ENCODE peak calls at places on chromosomes 12 and 14, in six cellular contexts. Z, T, Y, P, C and W are unnamed samples.
A peak's percentile ranks its signal among the peaks of the same experiment; 100 is the strongest.

GRCh38 chr12:18383203-18383602 is 121.9 kb downstream of the PIK3C2G start:
- DNase-seq in Z (no peak), T (peak; percentile 32), Y (peak; percentile 79), P (no peak), C (no peak), W (peak; percentile 79)

GRCh38 chr12:93373847-93374723 is 3.6 kb upstream of the NUDT4 start:
- DNase-seq in Z (no peak), T (no peak), Y (no peak), P (no peak), C (no peak), W (no peak)

GRCh38 chr12:40560848-40561247 is 131.4 kb upstream of the CNTN1 start:
- DNase-seq in Z (no peak), T (no peak), Y (no peak), P (no peak), C (no peak), W (no peak)

GRCh38 chr14:105486974-105487448 is 325 bp downstream of the CRIP1 start:
- DNase-seq in Z (no peak), T (no peak), Y (no peak), P (no peak), C (peak; percentile 81), W (no peak)

GRCh38 chr14:101019541-101019940 is 116.0 kb upstream of the RTL1 start:
- DNase-seq in Z (no peak), T (no peak), Y (no peak), P (no peak), C (no peak), W (no peak)

GRCh38 chr12:9925746-9926393 is 6.3 kb downstream of the CLEC2A start:
- DNase-seq in Z (peak; percentile 24), T (peak; percentile 18), Y (peak; percentile 57), P (no peak), C (no peak), W (peak; percentile 59)

GRCh38 chr12:3869860-3870259 is 3.3 kb downstream of the PARP11 start:
- DNase-seq in Z (no peak), T (no peak), Y (no peak), P (no peak), C (no peak), W (no peak)

GRCh38 chr12:57896437-57897201 is 44.7 kb upstream of the ATP23 start:
- DNase-seq in Z (no peak), T (peak; percentile 62), Y (no peak), P (peak; percentile 88), C (peak; percentile 78), W (peak; percentile 86)

GRCh38 chr14:22200977-22201605 is 387.9 kb downstream of the DAD1 start:
- DNase-seq in Z (peak; percentile 46), T (peak; percentile 16), Y (peak; percentile 81), P (no peak), C (no peak), W (peak; percentile 79)

GRCh38 chr14:31768355-31768754 is 207.2 kb downstream of the NUBPL start:
- DNase-seq in Z (no peak), T (no peak), Y (no peak), P (no peak), C (no peak), W (no peak)

GRCh38 chr12:116121453-116121871 is 156.0 kb downstream of the MED13L start:
- DNase-seq in Z (no peak), T (no peak), Y (no peak), P (no peak), C (no peak), W (no peak)

GRCh38 chr14:26709019-26709418 is 111.2 kb upstream of the NOVA1 start:
- DNase-seq in Z (no peak), T (no peak), Y (peak; percentile 65), P (no peak), C (no peak), W (peak; percentile 75)

GRCh38 chr12:130675791-130676190 is 40.3 kb downstream of the RIMBP2 start:
- DNase-seq in Z (no peak), T (no peak), Y (no peak), P (no peak), C (no peak), W (no peak)

GRCh38 chr14:51261151-51261550 is 21.1 kb downstream of the TMX1 start:
- DNase-seq in Z (no peak), T (no peak), Y (no peak), P (no peak), C (no peak), W (no peak)

GRCh38 chr14:24297190-24297964 is 2.2 kb downstream of the DHRS1 start:
- DNase-seq in Z (no peak), T (peak; percentile 62), Y (peak; percentile 76), P (no peak), C (no peak), W (peak; percentile 45)

GRCh38 chr14:25111061-25111601 is 61.2 kb upstream of the STXBP6 start:
- DNase-seq in Z (no peak), T (no peak), Y (no peak), P (no peak), C (no peak), W (peak; percentile 25)

GRCh38 chr12:42143401-42144173 is 1.1 kb downstream of the GXYLT1 start:
- DNase-seq in Z (no peak), T (no peak), Y (peak; percentile 35), P (no peak), C (no peak), W (peak; percentile 35)

GRCh38 chr12:77231548-77231947 is 166.2 kb upstream of the E2F7 start:
- DNase-seq in Z (no peak), T (no peak), Y (no peak), P (peak; percentile 89), C (peak; percentile 64), W (peak; percentile 88)

GRCh38 chr12:22173154-22173553 is 127.1 kb downstream of the CMAS start:
- DNase-seq in Z (no peak), T (peak; percentile 3), Y (no peak), P (no peak), C (no peak), W (peak; percentile 3)

GRCh38 chr12:99960312-99960711 is 24.4 kb downstream of the ANKS1B start:
- DNase-seq in Z (no peak), T (no peak), Y (peak; percentile 46), P (no peak), C (no peak), W (no peak)

GRCh38 chr12:89166525-89166934 is 185.8 kb downstream of the DUSP6 start:
- DNase-seq in Z (no peak), T (no peak), Y (peak; percentile 53), P (no peak), C (no peak), W (no peak)

GRCh38 chr14:51638071-51638944 is 13.4 kb upstream of the FRMD6 start:
- DNase-seq in Z (no peak), T (peak; percentile 68), Y (no peak), P (no peak), C (no peak), W (peak; percentile 43)

GRCh38 chr14:35789651-35790050 is 19.4 kb downstream of the RALGAPA1 start:
- DNase-seq in Z (no peak), T (no peak), Y (no peak), P (no peak), C (no peak), W (no peak)

GRCh38 chr14:37124617-37125016 is 47.8 kb downstream of the SLC25A21 start:
- DNase-seq in Z (no peak), T (no peak), Y (peak; percentile 47), P (no peak), C (no peak), W (peak; percentile 63)

GRCh38 chr12:111219440-111219839 is 149.5 kb downstream of the PHETA1 start:
- DNase-seq in Z (no peak), T (no peak), Y (no peak), P (no peak), C (no peak), W (no peak)

GRCh38 chr14:69719501-69719951 is 47.4 kb upstream of the SRSF5 start:
- DNase-seq in Z (no peak), T (no peak), Y (no peak), P (no peak), C (peak; percentile 59), W (peak; percentile 71)

GRCh38 chr12:115002434-115002833 is 318.5 kb upstream of the TBX3 start:
- DNase-seq in Z (no peak), T (no peak), Y (no peak), P (no peak), C (no peak), W (no peak)

GRCh38 chr12:13038491-13039161 is 5.6 kb upstream of the FAM234B start:
- DNase-seq in Z (no peak), T (no peak), Y (no peak), P (no peak), C (no peak), W (no peak)
- H3K27ac ChIP-seq in Z (no peak overlapping the region), T (no peak overlapping the region), Y (no peak overlapping the region), P (no peak overlapping the region), C (no peak overlapping the region), W (no peak overlapping the region)

DNA sequence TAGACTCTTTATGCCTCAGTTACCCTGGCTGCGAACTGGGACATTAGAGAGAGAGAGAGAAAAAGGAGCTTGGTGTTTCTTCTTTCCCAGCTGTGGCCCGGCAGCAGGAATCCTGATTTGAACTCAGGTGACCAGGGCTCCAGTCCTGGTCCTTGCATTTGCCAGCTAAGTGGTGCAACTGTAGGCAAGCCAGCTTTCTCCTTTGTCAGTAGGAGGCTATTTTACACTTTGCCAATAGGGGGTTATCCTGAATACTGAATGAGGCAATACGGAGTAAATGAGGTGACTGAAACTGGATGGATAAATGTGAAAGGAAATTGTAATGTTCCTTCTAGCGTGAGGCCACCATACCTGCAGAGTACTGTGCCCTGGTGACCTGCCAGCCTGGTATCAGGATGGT is 27.8 kb downstream of the KCNA5 start:
- DNase-seq in Z (no peak), T (no peak), Y (no peak), P (no peak), C (no peak), W (no peak)
- TF ChIP-seq CTCF in Z (no peak), T (no peak), Y (no peak), P (no peak), C (no peak), W (no peak)

GRCh38 chr14:77108753-77109152 is 10.7 kb downstream of the CIPC start:
- DNase-seq in Z (no peak), T (no peak), Y (no peak), P (no peak), C (no peak), W (no peak)

GRCh38 chr14:77109656-77110055 is 11.6 kb downstream of the CIPC start:
- DNase-seq in Z (no peak), T (no peak), Y (no peak), P (no peak), C (no peak), W (no peak)

GRCh38 chr14:77111021-77111420 is 13.0 kb downstream of the CIPC start:
- DNase-seq in Z (no peak), T (no peak), Y (no peak), P (no peak), C (no peak), W (peak; percentile 75)

GRCh38 chr14:77107228-77107627 is 9.2 kb downstream of the CIPC start:
- DNase-seq in Z (no peak), T (no peak), Y (no peak), P (no peak), C (no peak), W (no peak)

DNA sequence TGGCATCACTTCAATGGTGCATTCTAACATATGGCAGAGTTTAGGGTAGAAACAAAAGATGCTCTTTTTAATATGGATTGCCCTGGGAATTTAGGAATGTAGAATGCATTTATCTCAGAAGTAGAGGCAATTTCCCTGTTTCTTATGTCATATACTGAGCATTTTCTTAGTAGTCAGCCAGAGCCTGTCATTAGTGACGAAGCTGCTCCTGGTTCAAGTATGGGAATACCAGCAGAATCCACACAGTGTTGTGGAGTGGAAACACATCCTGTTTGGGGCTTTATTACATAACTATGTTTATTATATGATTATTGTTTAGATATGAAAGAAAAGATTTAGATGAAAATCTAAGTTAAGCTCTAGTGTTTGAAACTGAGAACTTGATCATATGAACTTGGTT is 12.2 kb downstream of the CIPC start:
- DNase-seq in Z (no peak), T (no peak), Y (no peak), P (no peak), C (no peak), W (no peak)
- H3K4me1 ChIP-seq in Z (no peaks in the 10 kb centered on the region), T (no peaks in the 10 kb centered on the region), Y (no peaks in the 10 kb centered on the region), P (peaks cover 3% of the 10 kb centered on the region), C (peaks cover 31% of the 10 kb centered on the region), W (peaks cover 34% of the 10 kb centered on the region)

GRCh38 chr14:59483360-59483759 is 848 bp downstream of the L3HYPDH start:
- DNase-seq in Z (peak; percentile 2), T (peak; percentile 25), Y (peak; percentile 86), P (no peak), C (no peak), W (peak; percentile 25)
- H3K27ac ChIP-seq in Z (peak overlapping the region; percentile 87), T (peak overlapping the region; percentile 98), Y (peak overlapping the region; percentile 83), P (peak overlapping the region; percentile 17), C (peak overlapping the region; percentile 95), W (peak overlapping the region; percentile 92)